ENCODE peak calls at places on chromosomes 11 and 22, in four cellular contexts. O, D, Q and B are unnamed samples.
A peak's percentile ranks its signal among the peaks of the same experiment; 100 is the strongest.

GRCh38 chr11:84870486-84870885 is 756.7 kb downstream of the DLG2 start:
- DNase-seq in O (no peak), D (no peak), Q (no peak), B (no peak)

GRCh38 chr11:134272381-134273316 is 3.5 kb upstream of the GLB1L3 start:
- DNase-seq in O (peak; percentile 84), D (peak; percentile 13), Q (no peak), B (peak; percentile 62)

GRCh38 chr22:17303840-17304779 is 65.2 kb upstream of the CECR2 start:
- DNase-seq in O (no peak), D (no peak), Q (no peak), B (no peak)

GRCh38 chr11:71385091-71385490 is 63.1 kb downstream of the DHCR7 start:
- DNase-seq in O (no peak), D (no peak), Q (no peak), B (no peak)

GRCh38 chr11:64800633-64801464 is 2.2 kb downstream of the MAP4K2 start:
- DNase-seq in O (no peak), D (no peak), Q (no peak), B (no peak)

GRCh38 chr11:62324738-62325556 is 12.3 kb upstream of the ASRGL1 start:
- DNase-seq in O (peak; percentile 58), D (peak; percentile 26), Q (no peak), B (no peak)

GRCh38 chr11:94507485-94507884 is 4.8 kb upstream of the C11orf97 start:
- DNase-seq in O (no peak), D (peak; percentile 24), Q (no peak), B (no peak)

GRCh38 chr11:227824-228223 is 8.3 kb downstream of the SIRT3 start:
- DNase-seq in O (no peak), D (no peak), Q (no peak), B (peak; percentile 2)

GRCh38 chr22:46534177-46534776 is 3.1 kb downstream of the CELSR1 start:
- DNase-seq in O (no peak), D (no peak), Q (no peak), B (no peak)

GRCh38 chr22:49763696-49764095 is 64.0 kb downstream of the BRD1 start:
- DNase-seq in O (no peak), D (no peak), Q (no peak), B (no peak)

GRCh38 chr11:70064011-70064725 is 13.9 kb upstream of the ANO1 start:
- DNase-seq in O (no peak), D (no peak), Q (no peak), B (peak; percentile 73)

GRCh38 chr11:18853086-18853720 is 61.6 kb upstream of the PTPN5 start:
- DNase-seq in O (peak; percentile 44), D (peak; percentile 14), Q (no peak), B (no peak)